ENCODE peak calls at places on chromosomes 16 and 17, in four cellular contexts. D is Caco-2; E is CD4-positive, alpha-beta T cell; R is tibial artery. Q is an unnamed sample.

GRCh38 chr16:75529959-75530358 is 5.9 kb downstream of the CHST5 start:
- DNase-seq in D (no peak), R (no peak), E (no peak), Q (no peak)

GRCh38 chr17:36971508-36971907 is 22.8 kb downstream of the AATF start:
- DNase-seq in E (no peak), D (no peak), R (no peak), Q (no peak)

GRCh38 chr17:40791808-40792436 is 7.8 kb downstream of the KRT28 start:
- DNase-seq in R (no peak), E (no peak), D (peak; percentile 38), Q (no peak)

GRCh38 chr16:89060207-89060794 is 33.4 kb upstream of the ACSF3 start:
- DNase-seq in R (no peak), E (no peak), D (no peak), Q (no peak)

GRCh38 chr16:22265351-22265750 is 31.9 kb upstream of the POLR3E start:
- DNase-seq in R (no peak), E (no peak), D (no peak), Q (no peak)

GRCh38 chr16:69903851-69904250 is 47.3 kb upstream of the CLEC18A start:
- DNase-seq in R (no peak), E (no peak), D (no peak), Q (no peak)

GRCh38 chr16:324451-325334 is 27.8 kb downstream of the AXIN1 start:
- DNase-seq in R (no peak), E (peak; percentile 70), D (no peak), Q (no peak)

GRCh38 chr17:77317091-77317519 is 176.3 kb downstream of the SEC14L1 start:
- DNase-seq in R (peak; percentile 59), D (no peak), E (no peak), Q (no peak)

GRCh38 chr16:70522216-70523000 is 946 bp downstream of the COG4 start:
- DNase-seq in D (no peak), R (no peak), E (no peak), Q (no peak)

GRCh38 chr17:42271277-42271922 is 4.8 kb downstream of the STAT5B start:
- DNase-seq in R (no peak), D (no peak), E (no peak), Q (no peak)

GRCh38 chr17:18319604-18320256 is 4.6 kb downstream of the SMCR8 start:
- DNase-seq in R (no peak), E (no peak), D (peak; percentile 43), Q (no peak)

GRCh38 chr16:67917140-67917851 is 14.4 kb downstream of the CTRL start:
- DNase-seq in D (no peak), R (no peak), E (no peak), Q (no peak)

GRCh38 chr17:81429353-81429774 is 34.1 kb downstream of the BAHCC1 start:
- DNase-seq in D (no peak), R (peak; percentile 93), E (no peak), Q (no peak)

GRCh38 chr17:81382851-81383250 is 12.4 kb upstream of the BAHCC1 start:
- DNase-seq in D (no peak), R (no peak), E (no peak), Q (no peak)

GRCh38 chr17:65027305-65027704 is 29.2 kb downstream of the GNA13 start:
- DNase-seq in E (peak; percentile 51), D (peak; percentile 61), R (no peak), Q (no peak)

GRCh38 chr16:47037396-47037745 is 63.9 kb upstream of the DNAJA2 start:
- DNase-seq in E (peak; percentile 40), R (peak; percentile 71), D (no peak), Q (no peak)

DNA sequence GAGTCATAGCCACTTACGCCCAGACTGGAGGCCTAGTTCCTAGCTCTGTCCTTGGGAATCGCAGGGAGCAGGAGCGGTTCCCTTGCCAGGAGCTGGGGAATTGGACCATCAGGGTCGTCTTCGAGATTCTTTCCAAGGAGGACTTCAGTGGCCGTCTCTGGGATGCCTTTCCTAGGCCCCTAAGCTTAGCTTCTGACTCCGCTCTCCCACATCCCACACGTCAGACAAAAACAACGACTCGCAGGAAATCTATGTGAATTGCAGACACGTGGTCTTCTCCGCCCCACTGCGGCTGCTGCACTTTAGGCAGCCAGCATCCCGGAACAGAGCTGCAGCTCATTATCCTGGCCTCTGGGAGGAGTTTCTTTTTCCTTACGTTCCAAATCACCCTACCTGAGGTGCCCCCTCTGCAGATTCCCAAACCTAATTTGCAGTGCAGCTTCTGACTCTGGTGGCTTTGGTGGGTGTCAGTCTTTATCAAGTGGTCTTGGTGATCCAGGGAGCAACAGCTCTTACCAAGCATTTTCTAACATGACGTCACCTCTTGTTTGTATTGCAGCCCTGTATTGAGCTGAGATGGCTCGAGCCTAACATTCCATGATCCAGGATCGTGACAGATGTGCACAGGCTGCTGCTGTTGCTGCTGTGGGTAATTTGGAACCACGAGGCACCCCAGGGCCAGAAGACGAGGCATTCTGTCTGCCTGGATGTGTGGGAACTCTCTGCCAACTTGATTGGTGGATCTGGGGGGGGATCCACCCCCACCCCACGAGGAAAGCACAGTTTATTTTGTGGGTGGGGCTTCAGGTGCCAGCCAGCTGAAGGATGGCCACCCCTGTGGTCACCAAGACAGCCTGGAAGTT is 1.1 kb downstream of the KATNB1 start:
- DNase-seq in D (peak; percentile 75), R (no peak), E (no peak), Q (no peak)
- TF ChIP-seq CTCF in D (peak; percentile 33), R (no peak), E (no peak), Q (no peak)

DNA sequence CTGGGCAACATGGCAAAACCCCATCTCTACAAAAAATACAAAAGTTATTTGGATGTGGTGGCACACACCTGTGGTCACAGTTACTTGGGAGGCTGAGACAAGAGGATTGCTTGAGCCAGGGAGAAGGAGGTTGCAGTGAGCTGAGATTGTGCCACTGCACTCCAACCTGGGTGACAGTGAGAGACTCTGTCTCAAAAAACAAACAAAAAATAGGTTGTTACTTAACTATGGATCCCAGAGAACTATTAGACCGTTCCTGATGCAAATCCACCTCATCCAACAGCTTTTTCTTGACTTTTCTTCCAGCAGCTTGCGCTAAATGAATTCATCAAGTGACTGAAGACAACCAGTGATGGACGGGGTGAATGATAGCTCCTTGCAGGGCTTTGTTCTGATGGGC is at the start of gene OR2C1:
- DNase-seq in D (no peak), E (no peak), R (no peak), Q (no peak)
- TF ChIP-seq CTCF in D (no peak), E (no peak), R (no peak), Q (no peak)

DNA sequence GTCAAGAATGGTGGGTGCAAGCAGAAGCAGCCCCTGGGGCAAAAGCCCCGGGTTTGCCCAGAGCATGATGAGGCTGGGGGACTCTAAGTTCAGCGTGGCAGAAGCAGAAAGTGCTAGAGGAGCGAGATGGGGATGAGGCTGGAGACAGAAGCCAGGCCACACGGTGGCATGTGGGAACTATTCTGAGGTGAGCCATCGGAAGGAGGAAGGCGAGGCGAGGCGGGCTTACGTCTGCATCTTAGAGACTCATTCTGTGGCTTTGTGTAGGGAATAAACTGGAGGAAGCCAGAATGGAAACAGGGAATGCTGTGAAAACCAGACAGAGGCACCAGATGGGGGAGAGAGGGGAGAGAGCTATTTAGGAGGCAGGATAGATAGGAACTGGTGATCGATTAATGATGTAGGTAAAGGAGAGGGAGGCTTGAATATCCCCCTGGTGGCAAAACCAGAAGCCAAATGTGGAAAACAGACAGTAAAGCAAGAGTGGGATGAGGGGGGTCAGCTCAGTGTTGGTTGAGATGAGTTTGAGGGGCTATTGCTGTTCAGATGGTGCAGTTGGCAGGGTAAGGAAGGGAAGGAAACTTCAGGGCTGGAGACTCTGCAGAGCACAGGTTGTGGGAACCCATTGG is 3.1 kb upstream of the TNFSF13 start:
- DNase-seq in R (no peak), D (no peak), E (no peak), Q (no peak)
- TF ChIP-seq CTCF in R (no peak), D (no peak), E (no peak), Q (no peak)

DNA sequence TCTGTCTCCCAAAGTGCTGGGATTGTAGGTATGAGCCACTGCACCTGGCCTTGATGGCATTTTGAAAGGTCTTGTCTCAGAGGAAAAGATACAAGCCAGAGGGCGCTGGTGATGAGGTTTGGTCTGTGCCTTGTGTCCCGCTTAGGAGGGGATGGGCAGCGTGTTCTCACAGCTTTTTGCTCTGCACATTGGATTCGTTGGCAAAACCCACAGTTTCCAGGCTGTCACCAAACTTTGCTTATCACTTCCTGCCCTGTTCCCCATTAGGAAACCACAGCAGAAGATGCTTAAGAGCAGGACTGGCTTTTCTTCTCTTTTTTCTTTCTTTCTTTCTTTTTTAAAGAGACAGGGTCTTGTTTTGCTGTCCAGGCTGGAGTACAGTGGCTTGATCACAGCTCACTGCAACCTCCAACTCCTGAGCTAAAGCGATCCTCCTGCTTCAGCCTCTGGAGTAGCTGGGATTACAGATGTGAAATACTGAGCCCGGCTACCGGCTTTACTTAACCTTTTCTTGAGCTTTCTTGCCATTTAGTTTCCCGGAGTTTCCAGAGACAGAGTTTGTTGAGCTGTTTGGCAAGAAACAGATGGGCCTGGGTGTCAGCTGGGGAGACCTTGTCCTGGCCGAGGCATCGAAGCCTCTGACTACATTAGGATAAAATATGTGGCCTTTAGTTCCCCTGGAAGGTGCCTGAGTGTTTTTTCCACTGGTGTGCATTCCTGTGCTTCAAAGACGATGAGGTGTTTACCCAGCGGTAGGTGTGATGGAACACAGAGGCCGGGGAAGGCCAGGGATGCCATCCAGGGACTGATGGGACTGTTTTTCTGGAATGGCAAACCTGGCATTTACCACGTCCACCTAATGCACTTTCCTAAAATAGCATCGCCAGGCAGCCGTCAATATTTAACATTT is 112.9 kb downstream of the ABCC1 start:
- DNase-seq in E (no peak), R (no peak), D (no peak), Q (no peak)
- TF ChIP-seq CTCF in E (no peak), R (no peak), D (no peak), Q (no peak)

DNA sequence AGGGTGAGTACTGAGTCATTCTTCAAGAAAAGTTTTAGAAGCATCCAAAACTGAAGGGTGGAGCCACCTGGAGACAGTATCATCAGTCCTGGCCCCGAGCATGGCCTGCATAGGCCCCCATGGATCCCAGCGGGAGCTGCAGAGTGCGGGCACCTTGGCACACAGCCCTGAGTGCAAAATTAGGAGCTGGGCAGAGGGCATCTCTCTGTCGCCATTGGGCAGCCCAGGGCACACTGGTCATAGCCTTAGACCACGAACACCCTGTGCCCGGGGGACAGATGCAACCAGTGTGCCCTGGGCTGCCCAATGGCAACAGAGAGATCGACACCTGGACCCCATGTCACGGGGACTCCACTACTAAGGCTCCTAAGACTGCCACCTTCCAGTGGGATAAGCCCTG is 14.6 kb downstream of the MAPT start:
- DNase-seq in E (no peak), D (no peak), R (no peak), Q (no peak)
- TF ChIP-seq CTCF in E (no peak), D (no peak), R (no peak), Q (no peak)

Q was measured in mesothelial cell of epicardium.